ENCODE peak calls at places on chromosomes 3 and 15, in five cellular contexts. O is neuronal stem cell, H is IMR-90, W is H9, X is mesendoderm. J is an unnamed sample. For H3K27me3, the result is how much of the 10 kb centered on the place peaks cover.

GRCh38 chr15:65942436-65942835 is 73.1 kb downstream of the RAB11A start:
- DNase-seq in O (no peak), X (no peak), H (no peak), W (no peak), J (no peak)

GRCh38 chr3:189353988-189354735 is 182.4 kb downstream of the TPRG1 start:
- DNase-seq in X (no peak), H (no peak), W (no peak), O (no peak), J (no peak)

GRCh38 chr3:106116733-106117489 is 248.1 kb upstream of the CBLB start:
- DNase-seq in H (no peak), W (no peak), O (no peak), X (no peak), J (no peak)

GRCh38 chr3:4565806-4566501 is 72.8 kb downstream of the ITPR1 start:
- DNase-seq in O (no peak), W (no peak), X (no peak), H (no peak), J (no peak)

GRCh38 chr15:62777657-62778056 is 264.9 kb upstream of the TPM1 start:
- DNase-seq in X (no peak), W (no peak), H (peak), O (no peak), J (no peak)

GRCh38 chr3:182325213-182325941 is 467.9 kb upstream of the ATP11B start:
- DNase-seq in O (no peak), H (no peak), W (no peak), X (no peak), J (peak)

GRCh38 chr15:65824031-65824743 is 32.1 kb upstream of the DENND4A start:
- DNase-seq in O (peak), X (peak), W (peak), H (peak), J (peak)

GRCh38 chr15:60115579-60116415 is 111.7 kb downstream of the FOXB1 start:
- DNase-seq in W (no peak), O (no peak), X (peak), H (peak), J (peak)

GRCh38 chr3:135760581-135760980 is 204.9 kb upstream of the PPP2R3A start:
- DNase-seq in O (no peak), W (no peak), X (no peak), H (no peak), J (no peak)

GRCh38 chr3:86958534-86958933 is 32.4 kb downstream of the VGLL3 start:
- DNase-seq in W (no peak), O (no peak), H (peak), X (peak), J (peak)

GRCh38 chr15:60773255-60773654 is 294.3 kb upstream of the ICE2 start:
- DNase-seq in X (no peak), O (no peak), H (no peak), W (no peak), J (no peak)

GRCh38 chr3:45218578-45219390 is 7.3 kb downstream of the TMEM158 start:
- DNase-seq in H (peak), X (no peak), O (no peak), W (no peak), J (peak)

GRCh38 chr3:169472259-169472900 is 191.1 kb downstream of the MECOM start:
- DNase-seq in H (no peak), W (no peak), X (no peak), O (no peak), J (no peak)

GRCh38 chr15:73564255-73564654 is 68.9 kb downstream of the NPTN start:
- DNase-seq in W (no peak), O (no peak), H (peak), X (no peak), J (peak)

GRCh38 chr3:56593455-56594158 is 36.6 kb downstream of the CCDC66 start:
- DNase-seq in X (no peak), O (no peak), H (no peak), W (no peak), J (no peak)

GRCh38 chr3:117507958-117508357 is 798.4 kb downstream of the TUSC7 start:
- DNase-seq in W (no peak), X (no peak), H (no peak), O (no peak), J (no peak)

GRCh38 chr3:172980849-172981248 is 160.2 kb downstream of the SPATA16 start:
- DNase-seq in X (no peak), O (no peak), W (no peak), H (no peak), J (peak)

GRCh38 chr15:53473886-53474285 is 285.6 kb downstream of the WDR72 start:
- DNase-seq in W (no peak), O (no peak), X (no peak), H (no peak), J (no peak)

GRCh38 chr15:77676569-77677375 is 44.1 kb upstream of the LINGO1 start:
- DNase-seq in O (no peak), H (no peak), W (no peak), X (no peak), J (no peak)
- H2BK5ac ChIP-seq in O (peak), H (no peak), W (no peak), X (no peak), J (no peak)

GRCh38 chr15:100781961-100782525 is 97.6 kb upstream of the ALDH1A3 start:
- DNase-seq in H (no peak), O (no peak), W (no peak), X (no peak), J (no peak)

GRCh38 chr15:100780208-100780800 is 99.3 kb upstream of the ALDH1A3 start:
- DNase-seq in O (no peak), W (no peak), H (no peak), X (no peak), J (no peak)

GRCh38 chr15:100783296-100783695 is 96.3 kb upstream of the ALDH1A3 start:
- DNase-seq in O (no peak), H (no peak), X (no peak), W (no peak), J (no peak)

GRCh38 chr15:100779331-100780207 is 100.1 kb upstream of the ALDH1A3 start:
- DNase-seq in X (no peak), W (no peak), O (no peak), H (no peak), J (no peak)

GRCh38 chr15:100781061-100781960 is 98.3 kb upstream of the ALDH1A3 start:
- DNase-seq in O (no peak), H (no peak), X (no peak), W (no peak), J (no peak)
- H3K4ac ChIP-seq in O (no peak), H (no peak), X (no peak), W (no peak), J (no peak)

GRCh38 chr15:92375057-92375456 is 18.6 kb upstream of the ST8SIA2 start:
- DNase-seq in O (no peak), H (no peak), W (no peak), X (no peak), J (no peak)
- H3K27me3 ChIP-seq in O (under half), H (under half), W (under half), X (under half), J (under half)

DNA sequence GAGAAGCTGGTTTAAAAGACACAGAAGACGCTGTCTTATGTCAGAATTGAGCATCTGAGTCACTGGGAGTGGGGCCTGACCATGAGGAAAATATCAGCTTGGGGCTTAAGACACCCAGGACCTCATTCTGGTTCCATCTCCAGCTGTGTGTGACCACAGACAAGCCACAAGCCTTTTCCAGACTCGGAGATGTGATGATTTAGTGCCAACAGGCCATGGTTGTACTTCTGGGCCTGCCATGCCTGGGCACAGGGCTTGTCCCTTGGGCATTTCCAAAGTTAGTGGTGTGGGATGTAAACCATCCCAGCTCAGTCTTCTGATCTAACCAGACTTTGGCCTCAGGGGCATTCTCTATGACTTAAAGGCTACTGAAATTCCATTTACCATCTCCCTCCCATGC is 269.8 kb downstream of the RYR3 start:
- DNase-seq in H (no peak), X (no peak), W (no peak), O (no peak), J (no peak)
- H2BK5ac ChIP-seq in H (no peak), X (no peak), W (no peak), O (no peak), J (no peak)

GRCh38 chr3:12838179-12838965 is 3.0 kb downstream of the RPL32 start:
- DNase-seq in X (no peak), W (no peak), O (no peak), H (peak), J (no peak)
- H3K4ac ChIP-seq in X (no peak), W (no peak), O (no peak), H (no peak), J (no peak)

GRCh38 chr3:184258926-184259325 is 2.4 kb downstream of the CAMK2N2 start:
- DNase-seq in H (no peak), X (no peak), W (no peak), O (no peak), J (no peak)
- H3K27me3 ChIP-seq in H (under half), X (under half), W (under half), O (under half), J (under half)

GRCh38 chr15:91116379-91117067 is 16.5 kb downstream of the SV2B start:
- DNase-seq in W (no peak), O (no peak), H (no peak), X (no peak), J (no peak)

GRCh38 chr15:91113036-91113435 is 13.0 kb downstream of the SV2B start:
- DNase-seq in H (no peak), X (peak), W (peak), O (no peak), J (no peak)

GRCh38 chr15:91117375-91117774 is 17.3 kb downstream of the SV2B start:
- DNase-seq in X (no peak), O (no peak), H (no peak), W (no peak), J (no peak)

GRCh38 chr15:91110407-91110806 is 10.3 kb downstream of the SV2B start:
- DNase-seq in O (no peak), H (no peak), W (no peak), X (no peak), J (no peak)

GRCh38 chr15:91114301-91114700 is 14.2 kb downstream of the SV2B start:
- DNase-seq in O (no peak), W (no peak), H (no peak), X (no peak), J (no peak)
- H2BK5ac ChIP-seq in O (no peak), W (no peak), H (no peak), X (no peak), J (no peak)

DNA sequence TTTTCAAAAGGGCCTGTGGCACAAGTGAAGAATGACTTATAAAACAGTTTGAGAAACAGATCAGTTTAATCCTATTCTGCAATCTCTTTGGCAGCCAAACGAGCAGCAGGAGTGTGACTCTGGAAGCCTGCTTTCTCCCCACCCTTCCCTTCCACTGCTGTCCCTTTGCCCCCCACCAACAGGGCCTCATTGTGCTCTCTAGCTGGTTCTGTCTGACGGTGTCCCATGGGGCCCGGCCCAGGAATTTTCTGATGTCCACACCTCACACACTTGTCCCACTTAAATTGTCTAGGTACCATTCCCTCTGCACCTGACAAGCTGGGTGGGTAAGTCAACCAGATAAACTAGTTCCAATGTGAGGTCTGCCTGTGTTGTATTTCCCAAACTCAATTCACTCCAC is 16.4 kb downstream of the SLCO2A1 start:
- DNase-seq in X (peak), W (no peak), H (no peak), O (no peak), J (no peak)
- H3K4ac ChIP-seq in X (no peak), W (no peak), H (no peak), O (no peak), J (no peak)

J was measured in mesenchymal stem cell.